ENCODE peak calls at places on chromosomes 2 and 18, in five cellular contexts. H is A673, O is cardiac muscle cell, I is tibial artery, X is neural progenitor cell. U is an unnamed sample.

GRCh38 chr18:23719634-23720201 is 30.5 kb downstream of the LAMA3 start:
- DNase-seq in I (no peak), X (no peak), H (peak; percentile 72), O (peak; percentile 96), U (peak; percentile 84)

GRCh38 chr2:119126650-119127049 is 31.9 kb downstream of the C1QL2 start:
- DNase-seq in I (no peak), O (peak; percentile 18), X (peak; percentile 74), H (peak; percentile 28), U (no peak)

GRCh38 chr2:45653125-45653524 is 1.6 kb downstream of the PRKCE start:
- DNase-seq in X (no peak), O (no peak), I (no peak), H (no peak), U (no peak)

GRCh38 chr18:8049147-8049546 is 482.0 kb downstream of the PTPRM start:
- DNase-seq in I (no peak), H (no peak), X (no peak), O (no peak), U (no peak)

GRCh38 chr2:652881-653480 is 24.2 kb downstream of the TMEM18 start:
- DNase-seq in H (no peak), O (no peak), X (no peak), I (no peak), U (no peak)

GRCh38 chr2:101197814-101198213 is 46.6 kb upstream of the TBC1D8 start:
- DNase-seq in H (no peak), I (no peak), X (no peak), O (no peak), U (no peak)

GRCh38 chr2:235659767-235660322 is 166.0 kb downstream of the AGAP1 start:
- DNase-seq in X (no peak), I (peak; percentile 49), O (peak; percentile 87), H (no peak), U (no peak)

GRCh38 chr18:48775372-48776160 is 175.2 kb downstream of the SMAD7 start:
- DNase-seq in I (no peak), O (no peak), X (no peak), H (no peak), U (no peak)

GRCh38 chr2:126656311-126657145 is 570 bp downstream of the GYPC start:
- DNase-seq in H (peak; percentile 32), I (no peak), X (peak; percentile 72), O (peak; percentile 59), U (no peak)

GRCh38 chr2:25617948-25618646 is 55.3 kb downstream of the DTNB start:
- DNase-seq in O (peak; percentile 83), X (no peak), H (no peak), I (no peak), U (no peak)

GRCh38 chr2:15577071-15577706 is 14.5 kb upstream of the DDX1 start:
- DNase-seq in I (peak; percentile 86), X (peak; percentile 91), O (peak; percentile 89), H (peak; percentile 87), U (peak; percentile 78)

GRCh38 chr2:144995482-144995881 is 475.6 kb upstream of the ZEB2 start:
- DNase-seq in H (no peak), I (no peak), X (no peak), O (peak; percentile 64), U (no peak)

GRCh38 chr2:182593394-182593707 is 122.7 kb upstream of the DNAJC10 start:
- DNase-seq in O (peak; percentile 79), I (no peak), X (no peak), H (peak; percentile 96), U (no peak)

GRCh38 chr18:79664525-79665125 is 15.0 kb upstream of the CTDP1 start:
- DNase-seq in X (no peak), O (peak; percentile 41), I (no peak), H (no peak), U (no peak)

GRCh38 chr18:41121116-41121826 is 833.8 kb upstream of the PIK3C3 start:
- DNase-seq in X (peak; percentile 80), I (no peak), H (no peak), O (peak; percentile 84), U (no peak)

GRCh38 chr2:73999881-74000597 is 15.3 kb downstream of the TET3 start:
- DNase-seq in H (no peak), O (peak; percentile 48), I (no peak), X (no peak), U (no peak)

GRCh38 chr2:105886029-105886454 is 141.3 kb downstream of the NCK2 start:
- DNase-seq in H (no peak), O (peak; percentile 87), X (no peak), I (no peak), U (no peak)

GRCh38 chr2:168848220-168848619 is 42.0 kb downstream of the SPC25 start:
- DNase-seq in O (no peak), H (peak; percentile 77), I (no peak), X (peak; percentile 9), U (no peak)

GRCh38 chr18:10927980-10928605 is 221.3 kb downstream of the PIEZO2 start:
- DNase-seq in H (no peak), O (peak; percentile 57), X (no peak), I (no peak), U (no peak)
- H3K27ac ChIP-seq in H (no peak overlapping the region), O (no peak overlapping the region), X (no peak overlapping the region), I (no peak overlapping the region), U (peak overlapping the region; percentile 89)

GRCh38 chr2:104321800-104322164 is 532.1 kb upstream of the POU3F3 start:
- DNase-seq in I (no peak), X (no peak), O (no peak), H (no peak), U (no peak)
- H3K4me3 ChIP-seq in I (no peak overlapping the region), X (no peak overlapping the region), O (no peak overlapping the region), H (no peak overlapping the region), U (no peak overlapping the region)

GRCh38 chr2:131008967-131009366 is 84.3 kb downstream of the FAM168B start:
- DNase-seq in H (no peak), X (no peak), I (no peak), O (no peak), U (no peak)
- H3K27ac ChIP-seq in H (no peak overlapping the region), X (no peak overlapping the region), I (no peak overlapping the region), O (no peak overlapping the region), U (no peak overlapping the region)

GRCh38 chr2:201452856-201453643 is 1.5 kb downstream of the STRADB start:
- DNase-seq in X (no peak), O (no peak), H (no peak), I (no peak), U (no peak)
- H3K4me3 ChIP-seq in X (peak overlapping the region; percentile 92), O (peak overlapping the region; percentile 96), H (peak overlapping the region; percentile 77), I (peak overlapping the region; percentile 88), U (no peak overlapping the region)

GRCh38 chr2:241190291-241190981 is 2.0 kb downstream of the ANO7 start:
- DNase-seq in O (no peak), I (no peak), X (no peak), H (no peak), U (peak; percentile 51)
- H3K27ac ChIP-seq in O (no peak overlapping the region), I (no peak overlapping the region), X (no peak overlapping the region), H (no peak overlapping the region), U (no peak overlapping the region)

GRCh38 chr18:9716375-9716774 is 8.3 kb downstream of the RAB31 start:
- DNase-seq in I (no peak), O (no peak), X (no peak), H (no peak), U (no peak)

GRCh38 chr18:9721893-9722515 is 13.9 kb downstream of the RAB31 start:
- DNase-seq in O (no peak), X (no peak), H (no peak), I (no peak), U (no peak)

GRCh38 chr18:9720327-9720726 is 12.2 kb downstream of the RAB31 start:
- DNase-seq in H (no peak), X (no peak), O (no peak), I (no peak), U (no peak)

GRCh38 chr18:9716780-9717563 is 8.9 kb downstream of the RAB31 start:
- DNase-seq in X (no peak), I (no peak), O (no peak), H (no peak), U (no peak)

DNA sequence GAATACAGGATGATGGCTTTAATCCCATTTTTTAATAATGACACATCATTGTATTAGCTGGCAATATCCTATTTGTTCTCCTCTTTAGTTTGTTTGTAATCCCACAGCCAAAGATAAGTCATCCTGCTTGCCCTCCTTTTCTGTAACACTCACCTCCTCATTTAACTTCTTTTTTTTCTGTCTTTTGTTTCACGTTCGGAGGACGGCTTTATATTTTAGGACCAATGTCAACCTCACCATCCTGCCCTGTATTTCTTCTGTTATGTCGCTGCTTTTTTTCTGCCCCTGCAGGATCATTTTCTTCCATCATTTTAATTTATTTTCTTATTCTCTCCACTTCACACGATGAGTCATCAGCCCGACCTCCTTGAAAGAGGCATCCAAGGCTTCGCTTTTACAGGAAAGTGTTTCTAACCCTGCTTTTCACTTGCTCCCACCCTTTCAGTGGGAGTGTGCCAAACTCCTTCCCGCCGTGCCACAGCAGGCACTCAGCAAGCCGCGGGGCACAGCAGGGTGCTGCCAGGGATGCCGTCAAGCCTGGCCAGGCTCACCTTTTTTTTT is 11.4 kb downstream of the RAB31 start:
- DNase-seq in H (peak; percentile 83), O (peak; percentile 81), I (no peak), X (no peak), U (no peak)
- H3K4me3 ChIP-seq in H (peak overlapping the region; percentile 15), O (no peak overlapping the region), I (peak overlapping the region; percentile 36), X (no peak overlapping the region), U (peak overlapping the region; percentile 4)

DNA sequence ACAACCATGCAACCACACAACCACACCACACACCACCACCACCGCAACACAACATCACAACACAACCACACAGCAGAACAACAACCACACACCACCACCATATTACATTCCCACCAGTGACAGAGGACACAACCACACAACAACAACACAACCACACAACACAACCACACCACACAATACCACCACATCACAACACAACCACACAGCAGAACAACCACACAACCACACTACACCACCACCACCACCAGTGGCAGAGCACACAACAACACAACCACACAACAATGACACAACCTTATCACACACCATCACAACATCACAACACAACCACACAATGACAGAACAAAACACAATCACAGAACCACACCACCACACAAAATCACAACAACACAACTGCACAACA is 313.0 kb upstream of the MYT1L start:
- DNase-seq in I (no peak), X (no peak), H (no peak), O (no peak), U (no peak)
- H3K27ac ChIP-seq in I (no peak overlapping the region), X (no peak overlapping the region), H (no peak overlapping the region), O (no peak overlapping the region), U (no peak overlapping the region)

GRCh38 chr2:150872919-150873772 is 385.7 kb upstream of the RND3 start:
- DNase-seq in X (peak; percentile 25), H (no peak), I (no peak), O (peak; percentile 52), U (no peak)
- H3K4me3 ChIP-seq in X (no peak overlapping the region), H (no peak overlapping the region), I (no peak overlapping the region), O (no peak overlapping the region), U (no peak overlapping the region)

DNA sequence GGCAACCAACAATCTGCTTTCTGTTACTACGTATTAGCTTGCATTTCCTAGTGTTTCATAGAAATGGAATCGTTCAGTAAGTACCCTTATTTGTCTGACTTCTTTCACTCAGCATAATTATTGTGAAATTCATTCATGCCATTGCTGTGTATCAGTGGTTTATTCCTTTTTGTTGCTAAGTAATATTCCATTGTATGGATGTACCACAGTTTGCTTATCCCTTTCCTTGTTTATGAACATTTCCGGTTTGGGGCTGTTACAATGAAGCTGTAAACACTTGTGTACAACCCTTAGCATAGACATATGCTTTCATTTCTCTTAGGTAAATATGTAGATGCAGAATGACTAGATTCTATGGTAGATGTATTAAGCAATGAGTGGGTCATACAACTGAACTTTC is 21.8 kb downstream of the FER1L5 start:
- DNase-seq in I (no peak), H (no peak), X (no peak), O (no peak), U (no peak)
- H3K27ac ChIP-seq in I (peak overlapping the region; percentile 71), H (peak overlapping the region; percentile 66), X (no peak overlapping the region), O (peak overlapping the region; percentile 96), U (peak overlapping the region; percentile 64)